ENCODE peak calls at places on chromosome 12, in five cellular contexts. H, D, A, Y and W are unnamed samples.

GRCh38 chr12:62629413-62629812 is 162.8 kb downstream of the MON2 start:
- DNase-seq in H (no peak), A (no peak), D (no peak), Y (no peak), W (no peak)

GRCh38 chr12:4041191-4041885 is 168.1 kb upstream of the PARP11 start:
- DNase-seq in A (no peak), D (no peak), H (no peak), Y (no peak), W (no peak)

GRCh38 chr12:15580431-15580830 is 208.8 kb downstream of the EPS8 start:
- DNase-seq in A (no peak), D (no peak), H (no peak), Y (no peak), W (no peak)

GRCh38 chr12:15662303-15662980 is 126.7 kb downstream of the EPS8 start:
- DNase-seq in D (no peak), H (peak), A (no peak), Y (peak), W (peak)

GRCh38 chr12:91272456-91273063 is 89.9 kb upstream of the DCN start:
- DNase-seq in Y (no peak), D (no peak), A (no peak), H (no peak), W (no peak)

GRCh38 chr12:31471823-31472222 is 119.1 kb downstream of the DENND5B start:
- DNase-seq in D (no peak), H (no peak), A (no peak), Y (no peak), W (no peak)

GRCh38 chr12:80441921-80442320 is 2.1 kb upstream of the PTPRQ start:
- DNase-seq in D (no peak), H (no peak), Y (no peak), A (no peak), W (no peak)

GRCh38 chr12:53495903-53496751 is 3.1 kb downstream of the MAP3K12 start:
- DNase-seq in H (peak), A (peak), D (no peak), Y (no peak), W (no peak)

GRCh38 chr12:68234140-68234539 is 8.5 kb upstream of the IL26 start:
- DNase-seq in H (no peak), Y (no peak), D (no peak), A (no peak), W (no peak)

GRCh38 chr12:118164798-118165486 is 29.0 kb downstream of the PEBP1 start:
- DNase-seq in A (peak), H (no peak), D (no peak), Y (peak), W (peak)

GRCh38 chr12:112353389-112353788 is 28.8 kb downstream of the HECTD4 start:
- DNase-seq in A (no peak), Y (peak), D (no peak), H (peak), W (peak)

GRCh38 chr12:464484-465267 is 4.9 kb downstream of the B4GALNT3 start:
- DNase-seq in H (no peak), A (peak), Y (no peak), D (no peak), W (no peak)

GRCh38 chr12:118059645-118060275 is 1.2 kb downstream of the WSB2 start:
- DNase-seq in D (no peak), A (peak), Y (no peak), H (no peak), W (no peak)

GRCh38 chr12:93722757-93723567 is 45.8 kb downstream of the CRADD start:
- DNase-seq in H (peak), A (no peak), D (no peak), Y (no peak), W (peak)

GRCh38 chr12:127810026-127810425 is 456.9 kb upstream of the TMEM132C start:
- DNase-seq in D (no peak), A (no peak), Y (no peak), H (no peak), W (peak)

GRCh38 chr12:2064078-2064507 is 11.3 kb downstream of the CACNA1C start:
- DNase-seq in H (no peak), A (no peak), D (no peak), Y (no peak), W (no peak)

GRCh38 chr12:52027085-52027843 is 20.5 kb downstream of the TAMALIN start:
- DNase-seq in H (no peak), A (peak), Y (no peak), D (no peak), W (no peak)

GRCh38 chr12:6430124-6430989 is 14.4 kb upstream of the CD27 start:
- DNase-seq in H (peak), D (peak), Y (peak), A (no peak), W (peak)

GRCh38 chr12:104579716-104580495 is 123.2 kb downstream of the CHST11 start:
- DNase-seq in H (no peak), D (no peak), A (no peak), Y (no peak), W (no peak)

GRCh38 chr12:113154351-113154973 is 4.9 kb downstream of the CFAP73 start:
- DNase-seq in Y (no peak), A (peak), D (no peak), H (no peak), W (no peak)

GRCh38 chr12:121095544-121096198 is 37.0 kb upstream of the P2RX7 start:
- DNase-seq in H (no peak), Y (peak), D (no peak), A (peak), W (peak)

GRCh38 chr12:42140901-42141300 is 3.8 kb downstream of the GXYLT1 start:
- DNase-seq in H (peak), Y (no peak), D (no peak), A (peak), W (no peak)

GRCh38 chr12:102120886-102121285 is 903 bp downstream of the PARPBP start:
- DNase-seq in H (peak), Y (peak), A (no peak), D (no peak), W (peak)

GRCh38 chr12:114443607-114444421 is 37.9 kb upstream of the TBX5 start:
- DNase-seq in Y (no peak), H (no peak), D (no peak), A (peak), W (no peak)

GRCh38 chr12:121796855-121797751 is 3.6 kb upstream of the RHOF start:
- DNase-seq in H (peak), D (peak), Y (peak), A (peak), W (no peak)

GRCh38 chr12:126156806-126157574 is 1091.8 kb downstream of the AACS start:
- DNase-seq in H (no peak), Y (no peak), D (no peak), A (no peak), W (no peak)

GRCh38 chr12:69161835-69162234 is 77.5 kb upstream of the CPSF6 start:
- DNase-seq in Y (no peak), D (no peak), A (no peak), H (no peak), W (no peak)

GRCh38 chr12:47867496-47867941 is 37.3 kb downstream of the VDR start:
- DNase-seq in D (no peak), A (no peak), Y (no peak), H (no peak), W (peak)

GRCh38 chr12:89237763-89238162 is 114.5 kb downstream of the DUSP6 start:
- DNase-seq in H (no peak), A (no peak), D (no peak), Y (no peak), W (no peak)

GRCh38 chr12:58529114-58529665 is 391.1 kb downstream of the LRIG3 start:
- DNase-seq in Y (no peak), A (no peak), D (no peak), H (no peak), W (peak)

GRCh38 chr12:113151655-113152054 is 2.1 kb downstream of the CFAP73 start:
- DNase-seq in A (no peak), H (no peak), Y (no peak), D (no peak), W (no peak)

DNA sequence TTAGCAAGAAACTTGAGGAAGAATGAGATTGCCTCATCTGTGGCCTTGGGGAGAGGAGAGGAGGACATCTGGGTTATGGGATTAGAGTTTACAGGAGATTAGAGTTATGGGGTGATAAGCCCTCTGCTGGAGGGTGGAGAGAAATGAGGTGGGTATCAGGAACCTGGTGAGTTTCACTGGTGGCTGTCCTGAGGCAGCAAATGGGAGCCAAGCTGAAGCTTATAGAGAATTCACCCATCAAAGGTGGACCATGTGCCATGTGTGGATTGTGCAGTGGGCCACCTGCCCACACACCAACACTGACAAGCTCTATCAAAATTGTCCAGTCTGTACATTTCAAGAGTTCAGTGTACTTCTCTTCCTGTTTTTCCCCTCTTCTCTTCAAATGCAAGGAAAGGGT is 135.3 kb downstream of the AEBP2 start:
- DNase-seq in A (no peak), Y (no peak), D (no peak), H (no peak), W (no peak)
- H3K27ac ChIP-seq in A (no peak), Y (no peak), D (no peak), H (no peak), W (no peak)

DNA sequence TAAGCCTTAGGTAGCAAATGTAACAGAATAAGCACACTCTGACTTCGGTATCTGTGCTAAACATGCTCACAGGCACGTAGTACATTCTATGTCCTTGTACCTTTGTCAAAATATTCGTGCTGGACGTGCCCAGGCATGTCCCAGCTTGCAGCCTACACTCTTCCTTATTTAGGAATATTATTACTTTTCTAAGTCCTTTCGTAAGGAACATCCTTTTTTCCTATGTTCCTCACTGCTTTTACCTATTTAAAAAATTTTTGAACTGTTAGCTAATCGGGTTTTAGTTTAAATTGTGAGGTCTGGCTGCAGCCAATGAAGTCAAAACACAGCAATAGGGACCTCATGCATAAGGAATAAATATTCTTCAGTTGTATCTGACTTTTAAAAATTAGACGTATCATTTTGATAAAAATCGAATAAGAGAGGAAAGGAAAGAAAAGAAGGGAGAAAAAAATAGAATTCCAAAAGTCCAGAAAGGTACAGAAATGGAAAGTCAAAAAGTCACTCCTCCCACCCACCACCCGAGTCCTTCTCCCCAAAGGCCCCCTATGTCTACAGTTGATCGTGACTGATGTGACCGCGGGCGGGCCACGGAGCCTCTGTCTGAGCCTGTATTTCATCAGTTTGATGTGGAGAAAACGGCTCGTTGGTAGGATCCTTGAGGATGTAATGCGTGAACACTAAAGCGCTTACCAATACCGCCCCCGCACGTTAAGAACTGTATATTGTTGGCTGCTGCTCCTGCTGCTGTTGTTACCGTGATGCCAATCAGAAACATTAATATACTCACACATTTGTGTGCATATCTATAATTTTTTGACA is 24.4 kb upstream of the UBC start:
- DNase-seq in Y (peak), A (peak), H (no peak), D (peak), W (peak)
- TF ChIP-seq CTCF in Y (no peak), A (peak), H (peak), D (no peak), W (peak)

GRCh38 chr12:49872381-49872780 is 29.5 kb upstream of the BCDIN3D start:
- DNase-seq in D (no peak), H (no peak), Y (no peak), A (no peak), W (no peak)
- H3K27ac ChIP-seq in D (no peak), H (no peak), Y (no peak), A (no peak), W (no peak)

DNA sequence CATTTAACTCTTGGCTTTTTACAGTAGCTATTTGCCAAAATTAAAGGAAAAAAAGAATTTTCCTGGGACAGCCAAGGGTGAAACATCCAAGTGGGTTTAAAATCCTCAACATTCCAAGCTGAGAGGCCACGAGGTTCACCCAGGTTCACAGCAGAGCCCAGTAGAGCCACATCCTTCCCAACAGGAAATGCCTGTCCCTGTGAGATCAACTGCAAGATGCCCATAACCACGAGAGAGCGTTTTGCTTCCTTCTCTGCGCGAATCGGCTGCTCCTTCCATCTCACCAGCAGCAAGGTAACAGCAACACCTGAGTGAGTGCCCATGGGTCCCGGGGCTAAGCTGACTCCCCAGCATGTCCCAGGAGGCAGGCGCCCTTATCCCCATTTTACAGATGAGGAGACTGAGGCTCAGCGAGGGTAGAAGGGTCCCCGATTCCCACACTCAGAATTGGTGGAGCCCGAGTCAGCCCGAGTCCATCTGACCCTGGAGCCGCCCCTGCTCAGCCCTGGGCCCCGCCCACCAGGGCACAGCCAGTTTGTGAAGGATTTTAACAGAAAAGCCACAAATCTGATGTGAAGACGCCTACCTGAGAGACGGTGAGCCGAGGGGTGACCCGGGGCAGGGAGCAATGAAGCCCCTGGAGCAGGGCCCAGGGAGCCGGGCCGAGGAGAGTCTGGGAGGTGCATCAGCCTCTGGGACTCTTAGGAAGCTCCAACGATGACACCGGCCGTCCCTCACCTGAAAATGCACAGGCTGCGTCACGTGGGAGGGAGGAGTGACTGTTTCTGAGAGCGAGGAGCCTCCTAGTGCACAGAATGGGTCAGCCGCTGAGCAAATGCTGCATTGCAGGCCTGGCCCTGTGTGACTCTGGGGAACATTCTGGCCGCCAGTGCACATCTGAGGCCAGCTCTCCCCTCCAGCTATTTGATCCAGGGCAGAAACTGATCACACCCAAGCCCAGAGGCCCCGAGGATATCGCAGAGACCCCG is 236.9 kb upstream of the SFSWAP start:
- DNase-seq in H (no peak), Y (no peak), D (no peak), A (no peak), W (no peak)
- TF ChIP-seq CTCF in H (no peak), Y (no peak), D (no peak), A (no peak), W (no peak)